ENCODE peak calls at places on chromosomes 16 and 17, in ten cellular contexts. R is CD8-positive, alpha-beta T cell; D is A673; A is esophagus squamous epithelium; K is sigmoid colon; V is right atrium auricular region; F is tibial artery; E is uterus; B is heart left ventricle; I is tibial nerve. W is an unnamed sample. For H3K4me1, the result is how much of the 10 kb centered on the place peaks cover.

GRCh38 chr17:64007838-64008282 is 9.7 kb downstream of the PRR29 start:
- DNase-seq in A (no peak), B (no peak), I (no peak), K (no peak), D (no peak), F (peak), R (no peak), E (no peak), V (peak), W (peak)

GRCh38 chr16:70796301-70796700 is 4.7 kb downstream of the VAC14 start:
- DNase-seq in E (no peak), K (no peak), I (no peak), A (no peak), V (no peak), B (no peak), R (no peak), D (no peak), F (no peak), W (no peak)

GRCh38 chr16:56800355-56800754 is 64.7 kb upstream of the SLC12A3 start:
- DNase-seq in D (no peak), I (no peak), K (no peak), A (no peak), E (no peak), V (no peak), B (no peak), F (no peak), R (no peak), W (no peak)

GRCh38 chr16:82510041-82510440 is 116.7 kb upstream of the CDH13 start:
- DNase-seq in A (no peak), F (no peak), E (no peak), R (no peak), K (no peak), V (no peak), D (no peak), I (no peak), B (no peak), W (no peak)

GRCh38 chr17:79473111-79473835 is 137.6 kb downstream of the RBFOX3 start:
- DNase-seq in A (no peak), V (no peak), F (no peak), E (no peak), I (no peak), B (no peak), R (no peak), K (no peak), D (no peak), W (no peak)

GRCh38 chr17:35713069-35713728 is 18.2 kb upstream of the RASL10B start:
- DNase-seq in K (no peak), B (no peak), E (no peak), R (no peak), F (no peak), D (peak), V (no peak), A (no peak), I (peak), W (no peak)

GRCh38 chr17:2871205-2871604 is 75.0 kb downstream of the RAP1GAP2 start:
- DNase-seq in D (no peak), E (no peak), V (no peak), A (no peak), F (no peak), I (no peak), K (no peak), B (no peak), R (no peak), W (no peak)

GRCh38 chr17:72924181-72924580 is 168.3 kb downstream of the SLC39A11 start:
- DNase-seq in B (no peak), V (no peak), K (no peak), F (no peak), A (no peak), I (no peak), D (no peak), R (no peak), E (no peak), W (no peak)

GRCh38 chr17:20967776-20968175 is 75.0 kb downstream of the USP22 start:
- DNase-seq in F (no peak), I (no peak), K (no peak), V (no peak), D (no peak), E (no peak), A (no peak), B (no peak), R (no peak), W (no peak)

GRCh38 chr17:51805765-51806164 is 352.7 kb downstream of the CA10 start:
- DNase-seq in I (no peak), E (no peak), F (no peak), A (no peak), R (no peak), B (no peak), K (no peak), V (no peak), D (no peak), W (no peak)

GRCh38 chr16:12455287-12455798 is 348.3 kb downstream of the CPPED1 start:
- DNase-seq in A (no peak), K (no peak), D (peak), V (no peak), E (no peak), B (peak), I (peak), F (no peak), R (no peak), W (peak)
- H3K4me1 ChIP-seq in A (under half), K (under half), D (under half), V (under half), E (under half), B (under half), I (under half), F (under half), R (under half), W (under half)

DNA sequence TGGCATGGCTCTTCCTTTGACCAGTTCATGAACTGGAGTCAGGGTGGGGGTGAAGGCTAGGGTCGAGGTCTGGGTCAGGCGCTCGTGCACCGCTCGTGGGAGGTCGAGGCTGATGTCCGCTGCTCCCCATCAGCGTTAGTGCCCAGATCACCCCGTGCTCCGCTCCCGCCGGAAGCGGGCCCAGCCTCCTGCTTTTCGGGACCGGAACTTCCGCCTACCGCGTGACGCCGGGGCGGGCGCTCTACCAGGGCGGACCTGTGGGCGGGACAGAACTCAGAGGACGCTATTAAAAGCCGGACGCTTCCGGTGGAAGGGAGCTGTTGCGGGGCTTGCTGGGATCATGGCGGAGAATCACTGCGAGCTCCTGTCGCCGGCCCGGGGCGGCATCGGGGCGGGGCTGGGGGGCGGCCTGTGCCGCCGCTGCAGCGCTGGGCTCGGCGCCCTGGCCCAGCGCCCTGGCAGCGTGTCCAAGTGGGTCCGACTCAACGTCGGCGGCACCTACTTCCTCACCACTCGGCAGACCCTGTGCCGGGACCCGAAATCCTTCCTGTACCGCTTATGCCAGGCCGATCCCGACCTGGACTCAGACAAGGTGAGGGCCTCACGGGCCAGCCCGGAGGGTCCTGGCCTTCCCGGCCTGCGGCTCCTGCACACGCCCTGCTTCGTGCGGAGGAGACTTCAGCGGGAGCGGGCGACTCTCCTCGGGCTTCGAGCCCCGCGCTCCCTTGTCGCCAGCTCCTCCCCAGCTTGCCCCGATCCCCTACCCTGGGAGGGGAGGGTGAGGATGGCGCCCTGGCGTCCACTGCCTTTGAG is at the start of gene KCTD5:
- DNase-seq in A (peak), E (peak), D (peak), V (peak), F (peak), R (peak), I (peak), K (peak), B (peak), W (peak)
- TF ChIP-seq CTCF in A (peak), E (no peak), D (no peak), V (no peak), F (no peak), R (no peak), I (no peak), K (no peak), B (no peak), W (no peak)

GRCh38 chr17:48077555-48077954 is 23.7 kb downstream of the CBX1 start:
- DNase-seq in I (no peak), A (no peak), K (no peak), V (no peak), F (no peak), B (no peak), R (no peak), E (no peak), D (no peak), W (no peak)
- H3K4me1 ChIP-seq in I (under half), A (under half), K (under half), V (under half), F (under half), B (under half), R (under half), E (under half), D (under half), W (under half)

DNA sequence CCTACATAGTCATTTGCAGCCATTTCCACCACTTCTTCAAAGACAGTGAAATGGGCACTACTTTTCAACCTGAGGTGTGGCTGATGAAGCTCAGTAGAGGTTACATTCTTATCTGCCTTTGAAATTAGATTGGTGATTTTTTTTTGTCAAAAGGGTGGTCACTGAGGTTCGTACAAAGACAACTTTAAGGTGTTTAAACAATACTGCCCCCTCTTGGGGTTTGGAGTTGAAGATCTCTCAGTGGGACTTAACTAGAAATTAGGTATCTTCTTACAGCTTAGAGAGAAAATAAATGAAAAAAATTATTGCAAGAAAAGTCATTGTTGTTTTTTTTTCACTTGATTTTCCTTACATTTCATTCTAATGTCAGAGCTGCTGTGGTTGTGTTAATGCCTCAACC is 713.2 kb downstream of the CDH11 start:
- DNase-seq in B (no peak), I (no peak), R (no peak), D (no peak), V (no peak), A (no peak), E (no peak), F (no peak), K (no peak), W (no peak)
- TF ChIP-seq CTCF in B (no peak), I (no peak), R (no peak), D (peak), V (no peak), A (no peak), E (no peak), F (no peak), K (no peak), W (no peak)

DNA sequence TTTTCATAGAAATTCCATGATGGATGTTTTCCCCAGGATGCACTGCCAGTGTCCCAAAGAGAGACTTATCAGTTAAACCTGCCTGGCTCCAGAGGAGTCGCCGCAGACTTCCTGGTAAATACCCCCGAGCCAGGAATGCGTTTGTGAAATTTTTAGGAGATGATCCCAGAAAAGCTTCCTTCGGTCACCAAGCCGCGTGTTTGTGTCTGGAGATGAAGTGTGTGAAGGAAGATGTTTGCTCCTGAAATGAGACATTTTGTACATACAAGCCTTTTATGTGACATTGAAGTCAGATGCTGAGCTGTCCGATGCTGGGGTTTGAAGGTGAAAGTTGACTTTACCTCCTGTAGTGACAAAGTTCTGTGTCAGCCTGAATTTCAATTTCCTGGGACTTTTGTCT is 188.7 kb downstream of the MSI2 start:
- DNase-seq in D (no peak), K (no peak), F (no peak), E (no peak), R (no peak), A (no peak), B (no peak), I (no peak), V (peak), W (no peak)
- H3K4me1 ChIP-seq in D (under half), K (under half), F (under half), E (under half), R (under half), A (under half), B (under half), I (under half), V (half or more), W (under half)

GRCh38 chr16:84144859-84145639 is at the start of the genes DNAAF1 and HSDL1:
- DNase-seq in F (peak), E (peak), R (peak), A (peak), K (peak), I (peak), D (peak), V (peak), B (peak), W (peak)
- TF ChIP-seq CTCF in F (no peak), E (no peak), R (no peak), A (no peak), K (no peak), I (no peak), D (no peak), V (no peak), B (no peak), W (no peak)

DNA sequence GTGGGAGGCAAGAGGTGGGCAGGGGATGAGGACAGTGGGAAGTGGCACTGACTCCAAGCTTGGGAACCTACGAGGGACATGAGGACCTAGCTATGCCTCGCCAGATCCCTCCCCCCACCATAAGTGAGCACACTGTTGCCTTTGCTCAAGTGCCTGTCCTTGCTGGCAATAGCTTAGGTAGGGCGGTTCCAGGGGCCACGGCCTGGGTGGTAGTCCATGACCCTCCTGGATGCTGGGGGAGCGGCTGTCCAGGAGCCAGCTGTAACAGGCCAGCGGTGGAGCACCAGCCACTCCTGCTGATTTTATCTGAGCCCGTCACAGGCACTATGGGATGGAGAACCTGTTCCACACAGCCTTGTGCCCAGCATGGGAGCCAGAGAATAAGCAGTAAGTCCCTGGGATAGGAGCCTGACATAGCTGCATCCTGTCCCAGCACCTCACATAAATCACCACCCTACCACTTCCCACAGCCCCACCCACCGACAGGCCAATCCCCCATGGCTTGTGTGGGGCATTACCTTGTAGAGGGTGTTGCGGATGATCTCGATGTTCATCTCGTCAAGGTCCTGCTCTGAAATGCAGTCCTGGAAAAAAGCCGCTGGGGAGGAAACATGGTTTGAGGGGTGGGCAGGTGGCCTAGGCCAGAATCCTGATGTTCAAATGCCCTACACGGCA is 11.8 kb downstream of the HSD11B2 start:
- DNase-seq in I (no peak), R (no peak), E (peak), K (no peak), A (no peak), V (no peak), D (no peak), B (no peak), F (no peak), W (no peak)
- H3K4me1 ChIP-seq in I (under half), R (under half), E (half or more), K (half or more), A (half or more), V (half or more), D (under half), B (under half), F (under half), W (half or more)

DNA sequence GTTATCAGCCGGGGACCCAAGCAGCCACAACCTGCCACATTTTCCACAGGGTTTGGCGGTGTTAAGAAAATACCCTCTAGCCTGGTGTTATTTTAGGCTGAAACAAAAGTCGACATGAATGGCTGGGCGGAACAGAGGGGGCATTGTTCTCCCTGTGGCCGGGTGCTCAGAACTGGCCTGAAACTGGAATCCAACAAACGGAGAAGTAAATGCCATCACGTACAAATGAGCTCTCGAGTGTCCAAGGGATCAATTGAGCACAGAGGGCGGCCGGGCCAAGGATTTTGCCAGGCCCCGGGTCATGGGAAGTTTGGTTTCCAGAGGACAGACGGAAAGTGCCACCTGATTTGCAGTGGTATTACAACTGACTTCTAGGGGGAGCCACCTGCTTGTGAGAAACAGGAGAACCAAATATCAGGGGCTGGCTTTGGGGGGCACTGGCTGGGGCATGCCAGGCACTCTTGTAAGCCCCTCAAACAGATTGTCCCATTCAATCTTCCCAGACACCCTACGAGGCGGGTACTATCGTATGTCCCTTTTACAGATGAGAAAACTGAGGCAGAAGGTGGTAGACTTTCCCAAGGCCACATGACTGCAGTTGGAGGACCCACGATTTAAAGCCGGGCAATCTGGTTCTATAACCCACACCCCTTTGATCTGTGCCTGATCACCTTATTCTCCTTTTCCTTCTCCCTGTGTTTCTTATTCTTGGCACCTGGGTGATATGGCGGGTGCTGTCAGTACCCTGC is 146.1 kb upstream of the IRX3 start:
- DNase-seq in A (no peak), E (no peak), F (no peak), K (no peak), I (no peak), D (no peak), B (no peak), R (no peak), V (no peak), W (no peak)
- TF ChIP-seq CTCF in A (no peak), E (no peak), F (no peak), K (no peak), I (no peak), D (peak), B (no peak), R (no peak), V (no peak), W (no peak)

GRCh38 chr16:30645727-30646126 is 5.0 kb upstream of the PRR14 start:
- DNase-seq in R (no peak), B (no peak), K (no peak), V (no peak), F (no peak), E (no peak), D (no peak), A (no peak), I (no peak), W (no peak)

GRCh38 chr16:30641378-30641982 is 9.3 kb upstream of the PRR14 start:
- DNase-seq in E (no peak), R (no peak), A (no peak), D (no peak), B (no peak), K (no peak), F (no peak), V (no peak), I (no peak), W (no peak)

GRCh38 chr16:30649725-30650368 is 913 bp upstream of the PRR14 start:
- DNase-seq in K (no peak), I (peak), E (no peak), A (no peak), F (no peak), R (no peak), V (peak), D (no peak), B (no peak), W (peak)

GRCh38 chr16:30647274-30647571 is 3.5 kb upstream of the PRR14 start:
- DNase-seq in R (no peak), I (no peak), D (no peak), V (no peak), F (no peak), K (no peak), E (no peak), A (no peak), B (no peak), W (no peak)

GRCh38 chr16:30644334-30644830 is 6.4 kb upstream of the PRR14 start:
- DNase-seq in F (no peak), A (no peak), E (no peak), I (no peak), K (no peak), V (no peak), D (no peak), R (no peak), B (no peak), W (no peak)
- H3K4me1 ChIP-seq in F (under half), A (under half), E (under half), I (under half), K (under half), V (under half), D (under half), R (under half), B (under half), W (under half)

DNA sequence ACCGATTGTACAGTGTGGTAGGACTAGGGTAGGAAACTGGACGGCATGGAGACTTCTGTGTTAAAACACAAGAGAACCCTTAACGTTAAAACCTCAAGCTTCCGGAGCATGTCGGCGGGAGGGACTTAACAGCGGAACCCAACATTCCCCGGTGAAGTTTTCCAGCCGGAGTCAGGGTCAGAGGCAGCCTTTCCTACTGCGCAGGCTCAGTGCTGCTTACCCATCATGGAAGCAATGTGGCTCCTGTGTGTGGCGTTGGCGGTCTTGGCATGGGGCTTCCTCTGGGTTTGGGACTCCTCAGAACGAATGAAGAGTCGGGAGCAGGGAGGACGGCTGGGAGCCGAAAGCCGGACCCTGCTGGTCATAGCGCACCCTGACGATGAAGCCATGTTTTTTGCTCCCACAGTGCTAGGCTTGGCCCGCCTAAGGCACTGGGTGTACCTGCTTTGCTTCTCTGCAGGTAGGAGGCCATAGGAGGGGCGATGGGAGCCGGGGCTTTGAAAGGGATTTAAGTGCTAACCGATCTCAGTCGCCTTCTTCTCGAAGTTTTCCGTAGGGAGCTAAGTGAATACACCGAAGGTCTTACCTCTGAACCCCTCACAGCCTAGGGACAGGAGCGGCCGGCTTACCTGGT is at the start of gene PIGL:
- DNase-seq in F (peak), B (peak), A (peak), I (peak), R (peak), E (peak), D (peak), K (peak), V (peak), W (peak)
- TF ChIP-seq CTCF in F (no peak), B (no peak), A (no peak), I (no peak), R (no peak), E (no peak), D (no peak), K (no peak), V (no peak), W (no peak)

W was measured in upper lobe of left lung.